ENCODE peak calls at places on chromosome 21, in four cellular contexts. R is H1, X is IMR-90, Q is neuronal stem cell. Y is an unnamed sample.

GRCh38 chr21:38660333-38661295 is 145.1 kb upstream of the ETS2 start:
- DNase-seq in X (no peak), R (peak), Q (no peak), Y (no peak)

GRCh38 chr21:17250651-17251294 is 262.1 kb upstream of the CXADR start:
- DNase-seq in Q (no peak), R (no peak), X (no peak), Y (no peak)

GRCh38 chr21:42061866-42062542 is 9.1 kb upstream of the UMODL1 start:
- DNase-seq in X (no peak), Q (no peak), R (no peak), Y (no peak)

GRCh38 chr21:34198232-34199120 is 125.1 kb downstream of the MRPS6 start:
- DNase-seq in Q (no peak), X (no peak), R (peak), Y (no peak)

GRCh38 chr21:41207401-41208388 is 39.7 kb downstream of the BACE2 start:
- DNase-seq in Q (no peak), X (peak), R (no peak), Y (no peak)

GRCh38 chr21:41834252-41834925 is 44.8 kb downstream of the PRDM15 start:
- DNase-seq in R (no peak), X (no peak), Q (no peak), Y (no peak)

GRCh38 chr21:23127973-23128372 is 2129.8 kb downstream of the NCAM2 start:
- DNase-seq in X (no peak), R (no peak), Q (no peak), Y (no peak)

GRCh38 chr21:34345091-34345871 is 18.5 kb upstream of the KCNE2 start:
- DNase-seq in R (no peak), Q (no peak), X (peak), Y (peak)

GRCh38 chr21:25103500-25104207 is 503.6 kb downstream of the MRPL39 start:
- DNase-seq in Q (no peak), R (no peak), X (peak), Y (no peak)

GRCh38 chr21:21457077-21457476 is 458.9 kb downstream of the NCAM2 start:
- DNase-seq in Q (no peak), X (no peak), R (no peak), Y (no peak)

GRCh38 chr21:19565587-19565986 is 1162.0 kb upstream of the TMPRSS15 start:
- DNase-seq in Q (no peak), X (no peak), R (no peak), Y (no peak)

GRCh38 chr21:25557170-25557569 is 50.1 kb downstream of the MRPL39 start:
- DNase-seq in R (no peak), Q (no peak), X (peak), Y (no peak)

GRCh38 chr21:23574932-23575331 is 2032.3 kb downstream of the MRPL39 start:
- DNase-seq in Q (no peak), X (no peak), R (no peak), Y (no peak)

GRCh38 chr21:42975886-42976608 is 1.7 kb downstream of the PKNOX1 start:
- DNase-seq in R (no peak), X (no peak), Q (no peak), Y (no peak)

GRCh38 chr21:21547368-21547953 is 549.3 kb downstream of the NCAM2 start:
- DNase-seq in X (peak), Q (no peak), R (no peak), Y (no peak)

GRCh38 chr21:29297483-29298347 is 1.0 kb upstream of the BACH1 start:
- DNase-seq in X (no peak), Q (no peak), R (no peak), Y (no peak)

GRCh38 chr21:29299906-29300546 is 1.3 kb downstream of the BACH1 start:
- DNase-seq in R (no peak), X (peak), Q (peak), Y (peak)

GRCh38 chr21:29299046-29299905 is 554 bp downstream of the BACH1 start:
- DNase-seq in Q (peak), R (no peak), X (peak), Y (peak)

GRCh38 chr21:29296452-29296851 is 2.3 kb upstream of the BACH1 start:
- DNase-seq in X (no peak), Q (no peak), R (no peak), Y (no peak)

DNA sequence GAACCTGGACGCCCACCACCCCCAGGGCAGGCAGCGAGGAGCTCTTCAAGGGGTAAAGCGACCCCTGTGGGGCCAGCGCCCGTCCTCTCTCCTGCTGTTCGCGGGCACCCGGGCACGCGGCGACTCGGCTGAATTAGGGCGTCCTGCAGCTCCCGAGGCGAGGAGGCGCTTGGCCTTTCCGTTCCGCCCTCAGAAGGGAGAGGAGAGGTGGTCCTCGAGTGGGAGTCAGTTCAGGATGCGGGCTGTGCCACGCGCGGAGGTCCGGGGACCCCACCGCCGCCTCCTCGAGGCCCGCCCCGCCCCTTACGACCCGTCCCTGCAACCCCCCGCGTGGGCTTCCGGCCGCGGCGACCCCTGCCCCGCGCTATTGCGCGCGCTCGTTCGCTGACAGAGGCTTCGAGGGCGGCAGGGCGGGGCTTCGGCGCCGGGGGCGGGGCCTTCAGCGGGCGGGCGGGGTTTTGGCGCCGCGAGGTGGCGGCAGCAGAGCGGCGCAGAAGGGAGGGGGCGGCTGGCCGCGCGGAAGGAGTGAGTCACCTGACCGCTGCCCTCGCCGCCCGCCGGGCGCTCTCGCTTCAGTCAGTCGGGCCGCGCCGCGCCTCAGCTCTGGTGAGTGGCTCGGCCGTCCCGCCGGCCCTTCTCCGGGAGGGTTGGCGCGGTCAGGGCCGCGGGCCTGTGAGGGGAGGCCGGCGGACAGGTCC is at the start of gene BACH1:
- DNase-seq in X (peak), Q (peak), R (peak), Y (peak)
- H2BK15ac ChIP-seq in X (peak), Q (peak), R (no peak), Y (peak)

DNA sequence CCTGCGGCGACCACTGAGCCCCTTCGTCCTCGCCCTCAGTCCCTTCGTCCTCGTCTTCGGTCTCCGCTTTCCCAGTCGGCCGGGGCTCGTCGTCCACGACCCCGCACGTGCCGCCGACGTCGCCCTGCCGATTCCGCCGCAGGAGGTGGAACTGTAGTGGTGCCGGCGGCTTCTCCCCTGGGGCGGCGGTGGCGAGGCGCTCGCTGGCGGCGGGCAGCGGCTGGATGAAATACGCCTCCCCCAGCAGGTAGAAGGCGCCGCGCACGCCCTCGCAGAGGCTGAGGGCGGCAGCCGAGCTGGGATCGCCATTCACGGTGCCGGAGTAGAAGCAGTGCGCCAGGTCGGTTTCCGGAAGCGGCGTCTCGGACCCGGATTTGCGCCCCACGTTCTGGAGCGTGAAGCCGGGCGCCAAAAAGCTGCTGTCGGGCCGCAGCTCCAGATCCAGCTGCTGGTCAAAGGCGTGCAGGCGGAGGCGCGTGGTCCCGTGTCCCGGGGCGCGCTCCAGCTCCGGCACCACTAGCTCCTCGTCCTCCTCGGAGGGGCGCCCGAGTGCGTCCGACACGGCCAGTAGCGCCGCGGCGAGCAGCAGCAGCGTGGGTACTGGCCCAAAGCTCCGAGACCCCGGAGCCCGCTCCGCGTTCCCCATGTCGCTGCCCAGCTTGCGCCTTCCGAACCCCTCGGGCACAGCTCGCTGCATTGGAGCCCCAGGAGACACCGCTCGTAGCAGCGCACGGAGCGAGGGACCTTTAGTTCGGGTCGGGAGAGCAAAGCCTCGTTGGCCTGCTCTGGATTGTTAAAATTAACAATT is 747 bp downstream of the ADAMTS1 start:
- DNase-seq in Q (peak), R (peak), X (peak), Y (peak)
- H3K18ac ChIP-seq in Q (peak), R (peak), X (peak), Y (peak)

GRCh38 chr21:28959367-28960099 is 33.1 kb downstream of the LTN1 start:
- DNase-seq in Q (no peak), R (no peak), X (peak), Y (peak)
- H3K9ac ChIP-seq in Q (no peak), R (no peak), X (no peak), Y (peak)

GRCh38 chr21:43985690-43986251 is 26.3 kb upstream of the TRAPPC10 start:
- DNase-seq in X (no peak), R (peak), Q (no peak), Y (no peak)
- H2BK15ac ChIP-seq in X (no peak), R (no peak), Q (no peak), Y (peak)

GRCh38 chr21:31264574-31264973 is 79.5 kb downstream of the TIAM1 start:
- DNase-seq in R (no peak), Q (no peak), X (no peak), Y (no peak)
- H3K18ac ChIP-seq in R (no peak), Q (no peak), X (no peak), Y (no peak)

GRCh38 chr21:45981154-45981606 is 390 bp upstream of the COL6A1 start:
- DNase-seq in R (peak), X (peak), Q (peak), Y (peak)

GRCh38 chr21:45982758-45983731 is 1.5 kb downstream of the COL6A1 start:
- DNase-seq in R (peak), Q (no peak), X (no peak), Y (no peak)

GRCh38 chr21:45980697-45981096 is 873 bp upstream of the COL6A1 start:
- DNase-seq in R (no peak), Q (no peak), X (no peak), Y (no peak)

GRCh38 chr21:45981641-45982255 is at the start of gene COL6A1:
- DNase-seq in Q (peak), X (peak), R (peak), Y (peak)

DNA sequence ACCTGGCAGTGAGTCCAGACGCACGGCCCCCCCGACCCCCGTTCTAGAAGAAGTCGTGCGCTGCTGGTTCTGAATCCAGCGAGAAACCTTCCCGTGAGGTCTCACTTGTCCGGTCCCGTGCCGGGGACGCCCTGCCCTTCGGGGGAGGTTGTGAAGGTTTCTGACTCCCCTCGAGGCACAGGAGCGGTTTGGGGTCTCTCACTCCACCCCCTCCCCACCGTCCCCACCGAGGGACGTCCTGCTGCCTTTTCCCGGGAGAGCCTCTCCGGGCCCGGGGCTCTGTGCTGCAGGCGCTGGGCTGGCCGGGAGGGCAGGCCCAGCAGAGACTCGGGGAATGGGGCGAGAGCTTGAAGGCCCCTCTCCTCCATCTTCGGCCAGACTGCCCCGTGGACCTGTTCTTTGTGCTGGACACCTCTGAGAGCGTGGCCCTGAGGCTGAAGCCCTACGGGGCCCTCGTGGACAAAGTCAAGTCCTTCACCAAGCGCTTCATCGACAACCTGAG is 737 bp downstream of the COL6A1 start:
- DNase-seq in R (peak), X (no peak), Q (no peak), Y (no peak)
- H3K9ac ChIP-seq in R (no peak), X (peak), Q (peak), Y (peak)

GRCh38 chr21:15421521-15421920 is 308.3 kb upstream of the USP25 start:
- DNase-seq in X (no peak), R (no peak), Q (no peak), Y (no peak)

GRCh38 chr21:15423676-15424445 is 305.9 kb upstream of the USP25 start:
- DNase-seq in Q (no peak), R (no peak), X (no peak), Y (no peak)

GRCh38 chr21:15422761-15423160 is 307.0 kb upstream of the USP25 start:
- DNase-seq in X (peak), Q (no peak), R (no peak), Y (no peak)

GRCh38 chr21:15421947-15422346 is 307.8 kb upstream of the USP25 start:
- DNase-seq in Q (no peak), R (no peak), X (no peak), Y (no peak)

GRCh38 chr21:15425049-15425448 is 304.7 kb upstream of the USP25 start:
- DNase-seq in R (no peak), Q (no peak), X (no peak), Y (no peak)
- H2BK15ac ChIP-seq in R (peak), Q (no peak), X (no peak), Y (no peak)

GRCh38 chr21:32569261-32570230 is 15.8 kb downstream of the TCP10L start:
- DNase-seq in Q (peak), X (peak), R (peak), Y (peak)
- H3K18ac ChIP-seq in Q (peak), X (peak), R (peak), Y (peak)

GRCh38 chr21:36587388-36587787 is 107.5 kb upstream of the CLDN14 start:
- DNase-seq in R (no peak), X (peak), Q (no peak), Y (no peak)
- H3K9ac ChIP-seq in R (no peak), X (no peak), Q (no peak), Y (peak)

DNA sequence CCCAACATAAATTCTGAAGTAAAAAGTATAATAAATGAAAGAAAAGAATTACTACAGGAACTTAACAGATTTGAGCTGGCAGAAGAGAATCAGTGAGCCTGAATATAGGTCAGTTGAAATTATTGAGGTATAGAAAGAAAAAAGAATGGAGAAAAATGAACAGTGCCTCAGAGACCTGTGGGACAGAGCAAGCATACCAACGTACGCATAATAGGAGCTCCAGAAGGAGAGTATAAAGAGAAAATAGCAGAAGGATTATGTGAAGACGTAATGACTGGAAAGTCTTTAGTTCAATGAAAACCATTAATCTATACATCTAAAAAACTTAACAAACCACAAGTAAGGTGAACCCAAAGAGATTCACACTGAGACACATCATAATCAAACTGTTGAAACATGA is 261.8 kb downstream of the DYRK1A start:
- DNase-seq in R (no peak), X (no peak), Q (no peak), Y (no peak)
- H2BK15ac ChIP-seq in R (no peak), X (no peak), Q (no peak), Y (no peak)

Y was measured in mesenchymal stem cell.